ENCODE peak calls at places on chromosome 14, in five cellular contexts. W is activated T-cell treated with anti-CD3 and anti-CD28 coated beads, Interleukin-2, amount 50 U/mL, for 72 hours; Z is activated naive CD4-positive, alpha-beta T cell treated with Interleukin-2 at 50 U/mL for 16 hours; D is NCI-H2029; Y is T follicular helper cell. S is an unnamed sample.

GRCh38 chr14:76762617-76763361 is 1.5 kb downstream of the VASH1 start:
- DNase-seq in W (no peak), Z (no peak), D (no peak), Y (no peak), S (no peak)

GRCh38 chr14:35121026-35121886 is 534 bp downstream of the PPP2R3C start:
- DNase-seq in W (peak; percentile 7), Z (peak; percentile 20), D (no peak), Y (no peak), S (peak; percentile 11)

GRCh38 chr14:21275261-21275858 is 4.5 kb upstream of the RPGRIP1 start:
- DNase-seq in W (no peak), Z (no peak), D (no peak), Y (no peak), S (no peak)

GRCh38 chr14:68834816-68835215 is 41.9 kb upstream of the ZFP36L1 start:
- DNase-seq in W (no peak), Z (no peak), D (no peak), Y (no peak), S (no peak)

GRCh38 chr14:34580381-34580780 is 40.9 kb upstream of the EAPP start:
- DNase-seq in W (no peak), Z (no peak), D (no peak), Y (no peak), S (no peak)

GRCh38 chr14:43532825-43533416 is 974.2 kb downstream of the FSCB start:
- DNase-seq in W (no peak), Z (no peak), D (no peak), Y (no peak), S (no peak)

GRCh38 chr14:68145036-68145435 is 325.5 kb downstream of the RAD51B start:
- DNase-seq in W (no peak), Z (no peak), D (no peak), Y (no peak), S (no peak)

GRCh38 chr14:37587881-37588666 is 7.0 kb downstream of the FOXA1 start:
- DNase-seq in W (no peak), Z (no peak), D (peak; percentile 67), Y (no peak), S (no peak)

GRCh38 chr14:99879401-99880295 is 86.4 kb downstream of the EML1 start:
- DNase-seq in W (no peak), Z (no peak), D (no peak), Y (no peak), S (peak; percentile 76)

GRCh38 chr14:68655961-68656360 is 136.9 kb downstream of the ZFP36L1 start:
- DNase-seq in W (no peak), Z (no peak), D (no peak), Y (no peak), S (no peak)

GRCh38 chr14:61355892-61356325 is 34.5 kb downstream of the PRKCH start:
- DNase-seq in W (peak; percentile 50), Z (peak; percentile 55), D (peak; percentile 97), Y (peak; percentile 50), S (peak; percentile 8)

GRCh38 chr14:30210630-30211029 is 283.0 kb upstream of the PRKD1 start:
- DNase-seq in W (no peak), Z (no peak), D (no peak), Y (no peak), S (peak; percentile 14)